ENCODE peak calls at places on chromosomes 2 and 18, in four cellular contexts. One of them, this sample, is unnamed.

GRCh38 chr2:212535963-212536362 is 2.6 kb downstream of the ERBB4 start:
- DNase-seq in GM23338: no peak
- DNase-seq in OCI-LY7: no peak
- DNase-seq in SK-N-SH: no peak
- DNase-seq in this sample: no peak

GRCh38 chr18:51890762-51891161 is 449.2 kb upstream of the DCC start:
- DNase-seq in OCI-LY7: no peak
- DNase-seq in SK-N-SH: no peak
- DNase-seq in GM23338: no peak
- DNase-seq in this sample: peak; percentile 51

GRCh38 chr18:31042068-31042390 is 513 bp downstream of the DSC3 start:
- DNase-seq in GM23338: no peak
- DNase-seq in OCI-LY7: no peak
- DNase-seq in SK-N-SH: no peak
- DNase-seq in this sample: no peak

GRCh38 chr2:37635359-37636208 is 35.9 kb downstream of the CDC42EP3 start:
- DNase-seq in SK-N-SH: no peak
- DNase-seq in OCI-LY7: no peak
- DNase-seq in GM23338: no peak
- DNase-seq in this sample: peak; percentile 16

GRCh38 chr2:20326163-20326780 is 24.4 kb downstream of the PUM2 start:
- DNase-seq in SK-N-SH: peak; percentile 74
- DNase-seq in OCI-LY7: peak; percentile 62
- DNase-seq in GM23338: peak; percentile 77
- DNase-seq in this sample: peak; percentile 72

GRCh38 chr2:219523031-219523671 is 8.9 kb downstream of the ASIC4 start:
- DNase-seq in OCI-LY7: no peak
- DNase-seq in GM23338: peak; percentile 84
- DNase-seq in SK-N-SH: no peak
- DNase-seq in this sample: no peak

GRCh38 chr2:135882415-135882814 is 6.2 kb upstream of the MCM6 start:
- DNase-seq in OCI-LY7: no peak
- DNase-seq in GM23338: no peak
- DNase-seq in SK-N-SH: no peak
- DNase-seq in this sample: no peak

GRCh38 chr2:175743020-175743419 is 259.0 kb downstream of the LNPK start:
- DNase-seq in SK-N-SH: no peak
- DNase-seq in OCI-LY7: no peak
- DNase-seq in GM23338: no peak
- DNase-seq in this sample: no peak

GRCh38 chr2:217601601-217602000 is 401.2 kb downstream of the TNS1 start:
- DNase-seq in SK-N-SH: no peak
- DNase-seq in GM23338: no peak
- DNase-seq in OCI-LY7: no peak
- DNase-seq in this sample: no peak

GRCh38 chr2:168359082-168359481 is 97.0 kb upstream of the CERS6 start:
- DNase-seq in GM23338: no peak
- DNase-seq in OCI-LY7: no peak
- DNase-seq in SK-N-SH: no peak
- DNase-seq in this sample: no peak

GRCh38 chr2:20451346-20451745 is 4.5 kb downstream of the RHOB start:
- DNase-seq in GM23338: no peak
- DNase-seq in SK-N-SH: no peak
- DNase-seq in OCI-LY7: no peak
- DNase-seq in this sample: no peak

GRCh38 chr2:8609357-8609804 is 72.5 kb upstream of the ID2 start:
- DNase-seq in SK-N-SH: no peak
- DNase-seq in OCI-LY7: no peak
- DNase-seq in GM23338: peak; percentile 32
- DNase-seq in this sample: no peak

GRCh38 chr18:34342960-34343359 is 118.2 kb upstream of the NOL4 start:
- DNase-seq in OCI-LY7: no peak
- DNase-seq in SK-N-SH: no peak
- DNase-seq in GM23338: peak; percentile 6
- DNase-seq in this sample: peak; percentile 73

GRCh38 chr2:73981081-73981968 is 3.4 kb upstream of the TET3 start:
- DNase-seq in GM23338: peak; percentile 88
- DNase-seq in SK-N-SH: peak; percentile 47
- DNase-seq in OCI-LY7: peak; percentile 36
- DNase-seq in this sample: peak; percentile 53

GRCh38 chr2:183244300-183244849 is 120.1 kb downstream of the NUP35 start:
- DNase-seq in GM23338: peak; percentile 64
- DNase-seq in OCI-LY7: no peak
- DNase-seq in SK-N-SH: no peak
- DNase-seq in this sample: no peak

GRCh38 chr18:76281565-76281964 is 213.5 kb downstream of the ZNF516 start:
- DNase-seq in OCI-LY7: no peak
- DNase-seq in GM23338: no peak
- DNase-seq in SK-N-SH: no peak
- DNase-seq in this sample: no peak

GRCh38 chr2:156466739-156467405 is 30.7 kb downstream of the GPD2 start:
- DNase-seq in GM23338: no peak
- DNase-seq in SK-N-SH: no peak
- DNase-seq in OCI-LY7: no peak
- DNase-seq in this sample: peak; percentile 38

GRCh38 chr2:174078275-174078674 is 113.1 kb upstream of the SP3 start:
- DNase-seq in SK-N-SH: no peak
- DNase-seq in GM23338: peak; percentile 33
- DNase-seq in OCI-LY7: no peak
- DNase-seq in this sample: peak; percentile 31
- TF ChIP-seq CTCF in SK-N-SH: peak; percentile 69
- TF ChIP-seq CTCF in GM23338: no peak
- TF ChIP-seq CTCF in OCI-LY7: peak; percentile 80
- TF ChIP-seq CTCF in this sample: peak; percentile 75

GRCh38 chr2:180980943-180981898 is 816 bp downstream of the UBE2E3 start:
- DNase-seq in SK-N-SH: no peak
- DNase-seq in GM23338: peak; percentile 5
- DNase-seq in OCI-LY7: peak; percentile 55
- DNase-seq in this sample: peak; percentile 47
- TF ChIP-seq EZH2phosphoT487 in SK-N-SH: no peak
- TF ChIP-seq EZH2phosphoT487 in GM23338: no peak
- TF ChIP-seq EZH2phosphoT487 in OCI-LY7: no peak
- TF ChIP-seq EZH2phosphoT487 in this sample: no peak

DNA sequence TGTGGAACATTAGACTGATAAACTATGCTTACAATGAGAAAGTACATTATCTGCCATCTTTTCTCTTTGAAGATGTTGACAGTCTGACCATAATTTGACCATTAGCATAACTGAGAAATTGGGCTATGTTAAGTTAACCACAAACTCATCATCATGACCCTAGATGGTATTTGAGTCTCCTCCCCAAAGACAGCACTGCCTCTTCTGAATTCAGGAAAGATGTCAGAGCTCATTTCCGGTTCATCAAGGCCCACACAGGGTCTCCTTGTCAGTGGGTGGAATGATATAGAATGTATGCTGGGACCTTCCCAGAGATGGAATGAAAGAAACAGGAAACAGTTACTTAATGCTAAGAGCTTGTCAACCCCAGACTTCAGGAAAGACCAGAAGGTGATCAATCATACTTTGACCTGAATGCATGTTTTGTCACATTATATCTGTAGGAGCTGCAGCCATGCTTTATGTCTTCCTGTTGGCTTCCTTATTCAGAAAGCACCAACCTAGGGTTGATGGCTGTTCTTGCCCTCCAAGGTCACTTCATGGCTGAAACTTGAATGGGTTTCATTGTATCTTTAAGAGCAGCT is 99.1 kb upstream of the NEUROD1 start:
- DNase-seq in OCI-LY7: no peak
- DNase-seq in SK-N-SH: no peak
- DNase-seq in GM23338: no peak
- DNase-seq in this sample: no peak
- H2AFZ ChIP-seq in OCI-LY7: no peak overlapping the region
- H2AFZ ChIP-seq in SK-N-SH: no peak overlapping the region
- H2AFZ ChIP-seq in GM23338: peak overlapping the region; percentile 3
- H2AFZ ChIP-seq in this sample: no peak overlapping the region

DNA sequence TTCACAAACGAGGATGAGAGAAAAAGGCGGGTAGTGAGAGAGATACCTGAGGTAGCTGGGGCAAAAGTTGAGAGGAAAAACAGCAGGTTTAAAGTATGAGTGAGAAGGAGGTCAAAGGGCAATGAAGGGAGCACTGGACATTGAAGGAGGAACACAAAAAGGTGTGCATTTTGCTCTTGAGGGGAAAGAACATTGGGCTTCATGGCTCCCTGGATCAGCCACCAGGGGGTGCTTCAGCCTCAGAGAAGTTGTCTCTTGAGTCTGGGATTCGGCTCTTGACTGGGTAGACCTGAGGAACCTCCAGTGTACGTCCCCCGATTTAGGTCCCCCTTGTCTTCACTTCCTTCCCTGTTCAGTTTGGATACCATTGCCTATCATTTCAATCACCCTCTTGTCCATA is 128.5 kb downstream of the RAPGEF4 start:
- DNase-seq in OCI-LY7: peak; percentile 16
- DNase-seq in SK-N-SH: no peak
- DNase-seq in GM23338: peak; percentile 82
- DNase-seq in this sample: peak; percentile 72
- TF ChIP-seq CTCF in OCI-LY7: peak; percentile 67
- TF ChIP-seq CTCF in SK-N-SH: peak; percentile 61
- TF ChIP-seq CTCF in GM23338: peak; percentile 91
- TF ChIP-seq CTCF in this sample: peak; percentile 83

This sample was measured in PC-3.